ENCODE peak calls at places on chromosomes 16 and 17, in six cellular contexts. P is neural progenitor cell, Z is Peyer's patch, I is Panc1, Y is thoracic aorta, E is A549. X is an unnamed sample.

GRCh38 chr16:81273223-81273940 is 34.9 kb downstream of the BCO1 start:
- DNase-seq in Z (no peak), Y (no peak), P (no peak), E (no peak), I (no peak), X (no peak)

GRCh38 chr17:57384219-57384618 is 127.9 kb downstream of the MSI2 start:
- DNase-seq in I (no peak), E (no peak), Z (no peak), Y (no peak), P (no peak), X (no peak)

GRCh38 chr17:17388657-17389496 is 85.7 kb downstream of the NT5M start:
- DNase-seq in I (no peak), E (no peak), Z (no peak), P (no peak), Y (no peak), X (no peak)

GRCh38 chr16:77881355-77882003 is 93.1 kb downstream of the VAT1L start:
- DNase-seq in E (no peak), I (no peak), P (no peak), Z (no peak), Y (no peak), X (no peak)

GRCh38 chr17:35079547-35079946 is 16.0 kb upstream of the RFFL start:
- DNase-seq in P (no peak), I (no peak), E (no peak), Z (no peak), Y (no peak), X (no peak)

GRCh38 chr16:81815429-81815766 is 36.3 kb downstream of the PLCG2 start:
- DNase-seq in P (peak), I (no peak), E (no peak), Z (no peak), Y (no peak), X (no peak)

GRCh38 chr17:65542595-65542994 is 18.9 kb downstream of the AXIN2 start:
- DNase-seq in E (no peak), I (no peak), Y (no peak), Z (no peak), P (no peak), X (no peak)

GRCh38 chr17:35895602-35896001 is 15.4 kb upstream of the CCL5 start:
- DNase-seq in Y (no peak), E (no peak), I (no peak), Z (no peak), P (no peak), X (no peak)

GRCh38 chr16:87952751-87953150 is 1.5 kb downstream of the BANP start:
- DNase-seq in Y (no peak), P (no peak), E (no peak), I (no peak), Z (no peak), X (no peak)

GRCh38 chr16:50839920-50840729 is 98.2 kb downstream of the CYLD start:
- DNase-seq in Y (no peak), I (no peak), P (peak), Z (no peak), E (no peak), X (no peak)

GRCh38 chr17:32006957-32007462 is at the start of gene LRRC37B:
- DNase-seq in P (peak), Y (peak), E (peak), I (no peak), Z (peak), X (peak)

GRCh38 chr16:77043076-77043475 is 147.9 kb upstream of the MON1B start:
- DNase-seq in Z (no peak), E (peak), I (peak), P (peak), Y (no peak), X (no peak)

GRCh38 chr16:19912445-19913305 is 28.0 kb upstream of the GPRC5B start:
- DNase-seq in E (no peak), I (no peak), Y (no peak), P (no peak), Z (no peak), X (no peak)

GRCh38 chr16:71626018-71626857 is at the start of gene MARVELD3:
- DNase-seq in P (peak), Y (no peak), E (peak), I (no peak), Z (no peak), X (peak)

GRCh38 chr16:55294129-55294528 is 29.9 kb upstream of the IRX6 start:
- DNase-seq in Y (no peak), P (no peak), I (no peak), Z (no peak), E (no peak), X (no peak)
- TF ChIP-seq CTCF in Y (no peak), P (peak), I (no peak), Z (no peak), E (no peak), X (no peak)

GRCh38 chr17:62887437-62887836 is 78.6 kb upstream of the TANC2 start:
- DNase-seq in E (no peak), Y (no peak), P (no peak), I (no peak), Z (no peak), X (no peak)

GRCh38 chr17:62876664-62877411 is 68.7 kb upstream of the MARCHF10 start:
- DNase-seq in P (no peak), E (no peak), I (peak), Y (no peak), Z (no peak), X (no peak)

GRCh38 chr17:62882878-62883277 is 74.8 kb upstream of the MARCHF10 start:
- DNase-seq in I (no peak), Z (no peak), E (no peak), P (no peak), Y (no peak), X (no peak)

GRCh38 chr17:62880120-62880519 is 72.0 kb upstream of the MARCHF10 start:
- DNase-seq in I (no peak), Z (no peak), Y (no peak), P (no peak), E (no peak), X (no peak)

DNA sequence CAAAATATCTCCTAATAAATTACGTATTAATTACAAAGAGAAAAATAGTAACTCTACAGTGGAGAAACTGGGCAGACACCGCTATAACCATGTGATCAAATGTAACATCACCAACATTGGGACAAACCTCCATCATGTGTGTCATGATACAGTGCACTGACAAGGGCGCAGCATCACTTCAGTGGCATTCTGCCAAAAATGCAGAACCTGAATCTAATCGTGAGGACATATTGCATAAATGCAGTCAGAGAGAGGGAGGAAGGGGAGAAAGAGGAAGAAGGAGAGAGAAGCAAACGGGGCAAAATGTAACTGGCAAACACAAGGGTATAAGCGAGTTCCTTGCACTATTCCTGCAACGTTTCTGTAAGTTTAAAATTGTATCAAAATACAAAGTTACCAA is 74.2 kb upstream of the MARCHF10 start:
- DNase-seq in E (no peak), P (no peak), I (no peak), Y (no peak), Z (no peak), X (no peak)
- H3K27ac ChIP-seq in E (peak), P (no peak), I (no peak), Y (no peak), Z (no peak), X (no peak)

GRCh38 chr16:85819711-85820110 is 20.2 kb downstream of the COX4I1 start:
- DNase-seq in P (no peak), Z (no peak), Y (no peak), E (no peak), I (no peak), X (no peak)

GRCh38 chr16:85822145-85822544 is 22.6 kb downstream of the COX4I1 start:
- DNase-seq in P (no peak), Z (no peak), Y (no peak), I (no peak), E (no peak), X (no peak)

GRCh38 chr16:85820604-85821372 is 21.3 kb downstream of the COX4I1 start:
- DNase-seq in P (no peak), E (no peak), I (no peak), Z (no peak), Y (no peak), X (no peak)

GRCh38 chr16:85823328-85823920 is 23.9 kb downstream of the COX4I1 start:
- DNase-seq in Z (no peak), E (no peak), P (no peak), Y (no peak), I (no peak), X (no peak)

DNA sequence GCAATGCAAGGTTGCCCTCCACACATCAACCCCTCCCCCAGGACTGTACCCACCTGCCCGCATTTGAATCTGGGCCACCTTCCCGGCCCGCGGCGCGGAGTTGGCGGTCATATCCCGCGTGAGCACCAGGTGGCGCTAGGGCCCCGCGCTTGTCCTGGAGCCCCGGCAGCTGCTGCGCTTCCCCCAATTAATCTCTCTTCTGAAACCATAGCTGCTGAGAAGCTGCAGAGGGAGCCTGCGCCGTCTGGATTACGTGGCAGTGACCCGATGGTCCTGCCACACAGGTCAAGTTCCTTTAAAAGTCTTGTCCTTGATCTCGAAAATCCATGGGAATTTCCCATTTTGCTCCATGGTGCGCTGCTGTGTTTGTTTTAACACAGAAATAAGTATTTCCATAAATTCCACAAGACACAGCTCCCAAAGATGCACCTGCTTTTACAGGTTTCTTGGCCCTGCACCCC is 22.0 kb downstream of the COX4I1 start:
- DNase-seq in Y (no peak), Z (peak), I (no peak), P (peak), E (peak), X (peak)
- TF ChIP-seq CTCF in Y (peak), Z (peak), I (peak), P (peak), E (peak), X (no peak)

GRCh38 chr17:82468692-82469091 is 10.2 kb downstream of the NARF start:
- DNase-seq in I (no peak), Z (no peak), E (no peak), P (no peak), Y (no peak), X (no peak)
- H3K27ac ChIP-seq in I (no peak), Z (no peak), E (no peak), P (no peak), Y (no peak), X (no peak)

DNA sequence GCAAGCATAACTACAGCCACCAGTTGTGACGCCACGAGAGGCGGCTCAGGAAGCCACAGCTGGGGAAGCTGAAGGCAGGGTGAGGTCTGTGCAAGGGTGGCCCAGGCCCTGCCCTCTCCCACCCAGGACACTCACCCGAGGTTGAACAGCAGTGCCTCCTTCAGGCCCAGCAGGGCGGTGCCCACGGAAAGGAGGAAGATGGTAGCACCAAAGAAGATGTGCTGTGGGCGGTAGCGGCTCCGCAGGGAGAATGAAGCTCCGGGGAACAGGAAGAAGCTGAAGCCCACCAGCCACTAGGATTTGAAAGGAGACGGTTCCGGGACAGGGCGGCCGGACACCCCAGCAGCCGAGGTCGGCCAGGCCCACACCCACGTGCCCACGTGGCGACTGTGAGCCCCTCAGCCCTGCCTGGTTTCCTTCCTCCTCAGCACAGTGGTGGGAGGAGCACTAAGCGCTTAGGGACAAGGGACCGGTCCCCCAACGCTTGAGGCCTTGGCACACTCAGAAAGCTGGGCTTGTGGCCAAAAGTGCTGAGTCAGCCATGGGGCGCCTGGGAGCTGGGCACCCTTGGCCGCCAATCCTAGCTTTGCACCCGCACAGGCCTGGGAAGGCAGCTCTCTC is 11.0 kb downstream of the CYB561 start:
- DNase-seq in P (no peak), Z (no peak), E (peak), I (no peak), Y (peak), X (peak)
- TF ChIP-seq CTCF in P (peak), Z (no peak), E (peak), I (peak), Y (no peak), X (no peak)

X was measured in stomach.